ENCODE peak calls at places on chromosomes 7 and 10, in ten cellular contexts. I is H4; L is ureter; R is tibial nerve; X is activated naive CD4-positive, alpha-beta T cell; U is NCI-H1417; G is Kasumi-1; V is colonic mucosa; N is neural crest cell; S is activated CD4-positive, alpha-beta T cell treated with anti-CD3 and anti-CD28 coated beads, Interleukin-2, amount 50 U/mL, for 1 hour. E is an unnamed sample.
A peak's percentile ranks its signal among the peaks of the same experiment; 100 is the strongest.

GRCh38 chr7:95389516-95389915 is 6.7 kb downstream of the PON3 start:
- DNase-seq in I (no peak), L (no peak), R (no peak), X (no peak), U (no peak), G (no peak), V (no peak), N (no peak), S (no peak), E (no peak)

GRCh38 chr10:42942279-42942932 is 134.5 kb upstream of the RET start:
- DNase-seq in I (no peak), L (no peak), R (no peak), X (no peak), U (no peak), G (no peak), V (no peak), N (no peak), S (no peak), E (no peak)

GRCh38 chr10:84715911-84716310 is 387.5 kb downstream of the CCSER2 start:
- DNase-seq in I (peak; percentile 8), L (no peak), R (no peak), X (no peak), U (peak; percentile 44), G (peak; percentile 23), V (peak; percentile 21), N (peak; percentile 39), S (no peak), E (no peak)

GRCh38 chr7:47269466-47269836 is 312.5 kb downstream of the TNS3 start:
- DNase-seq in I (no peak), L (no peak), R (no peak), X (no peak), U (no peak), G (no peak), V (no peak), N (no peak), S (no peak), E (no peak)

GRCh38 chr7:131210618-131211017 is 117.1 kb upstream of the MKLN1 start:
- DNase-seq in I (no peak), L (no peak), R (no peak), X (no peak), U (no peak), G (no peak), V (no peak), N (no peak), S (no peak), E (no peak)

GRCh38 chr10:79385392-79385795 is 38.1 kb downstream of the PPIF start:
- DNase-seq in I (no peak), L (peak; percentile 41), R (no peak), X (no peak), U (no peak), G (no peak), V (no peak), N (no peak), S (no peak), E (no peak)

GRCh38 chr10:90288403-90288933 is 569.4 kb downstream of the HTR7 start:
- DNase-seq in I (peak; percentile 30), L (no peak), R (no peak), X (no peak), U (no peak), G (peak; percentile 67), V (no peak), N (no peak), S (no peak), E (no peak)

GRCh38 chr7:158267737-158268435 is 319.7 kb downstream of the PTPRN2 start:
- DNase-seq in I (no peak), L (no peak), R (no peak), X (no peak), U (peak; percentile 64), G (no peak), V (no peak), N (no peak), S (no peak), E (peak; percentile 7)

GRCh38 chr7:47617131-47617530 is 35.2 kb upstream of the TNS3 start:
- DNase-seq in I (no peak), L (no peak), R (no peak), X (no peak), U (no peak), G (no peak), V (no peak), N (no peak), S (no peak), E (no peak)

GRCh38 chr7:21371371-21371770 is 56.5 kb upstream of the SP4 start:
- DNase-seq in I (no peak), L (no peak), R (no peak), X (no peak), U (no peak), G (no peak), V (no peak), N (no peak), S (no peak), E (no peak)

GRCh38 chr7:38950309-38950708 is 27.4 kb upstream of the POU6F2 start:
- DNase-seq in I (peak; percentile 65), L (no peak), R (no peak), X (no peak), U (peak; percentile 38), G (no peak), V (no peak), N (no peak), S (no peak), E (no peak)

GRCh38 chr7:32074787-32075570 is 4.8 kb upstream of the PDE1C start:
- DNase-seq in I (no peak), L (no peak), R (no peak), X (no peak), U (no peak), G (peak; percentile 56), V (no peak), N (no peak), S (no peak), E (no peak)

GRCh38 chr10:12531305-12531738 is 182.0 kb downstream of the CAMK1D start:
- DNase-seq in I (no peak), L (no peak), R (no peak), X (no peak), U (no peak), G (no peak), V (peak; percentile 23), N (no peak), S (no peak), E (no peak)

GRCh38 chr7:26609082-26609481 is 255.3 kb downstream of the SKAP2 start:
- DNase-seq in I (no peak), L (no peak), R (no peak), X (no peak), U (no peak), G (no peak), V (no peak), N (no peak), S (no peak), E (no peak)

GRCh38 chr7:69457912-69458491 is 140.3 kb upstream of the AUTS2 start:
- DNase-seq in I (peak; percentile 34), L (no peak), R (no peak), X (no peak), U (peak; percentile 44), G (no peak), V (no peak), N (no peak), S (no peak), E (no peak)

GRCh38 chr10:43120948-43121290 is 17.3 kb upstream of the CSGALNACT2 start:
- DNase-seq in I (no peak), L (no peak), R (no peak), X (no peak), U (no peak), G (peak; percentile 100), V (no peak), N (no peak), S (peak; percentile 10), E (no peak)

GRCh38 chr7:68470836-68471235 is 1127.4 kb upstream of the AUTS2 start:
- DNase-seq in I (no peak), L (no peak), R (no peak), X (no peak), U (no peak), G (no peak), V (no peak), N (no peak), S (no peak), E (no peak)